ENCODE peak calls at places on chromosomes 5 and 9, in nine cellular contexts. R is heart left ventricle, C is A549, B is HCT116, V is stomach, T is tibial nerve, E is adrenal gland, G is transverse colon, Q is GM12891. A is an unnamed sample.

GRCh38 chr9:70409280-70409679 is 5.2 kb downstream of the KLF9 start:
- DNase-seq in R (no peak), C (no peak), B (no peak), V (no peak), T (no peak), E (no peak), G (no peak), Q (no peak), A (no peak)

GRCh38 chr9:124348831-124349230 is 66.4 kb downstream of the PSMB7 start:
- DNase-seq in R (no peak), C (no peak), B (no peak), V (no peak), T (peak; percentile 10), E (no peak), G (no peak), Q (no peak), A (no peak)

GRCh38 chr9:91113026-91113425 is 248.7 kb downstream of the AUH start:
- DNase-seq in R (no peak), C (no peak), B (no peak), V (no peak), T (no peak), E (no peak), G (no peak), Q (no peak), A (no peak)

GRCh38 chr9:96875460-96876142 is 21.3 kb upstream of the ZNF782 start:
- DNase-seq in R (peak; percentile 66), C (peak; percentile 89), B (peak; percentile 83), V (peak; percentile 70), T (no peak), E (peak; percentile 63), G (peak; percentile 74), Q (peak; percentile 46), A (peak; percentile 68)

GRCh38 chr5:124844371-124844770 is 97.9 kb upstream of the ZNF608 start:
- DNase-seq in R (no peak), C (no peak), B (no peak), V (no peak), T (no peak), E (no peak), G (no peak), Q (no peak), A (no peak)

GRCh38 chr5:72598461-72599433 is 91.5 kb upstream of the ZNF366 start:
- DNase-seq in R (no peak), C (no peak), B (no peak), V (no peak), T (no peak), E (peak; percentile 9), G (no peak), Q (no peak), A (peak; percentile 40)

GRCh38 chr5:59174248-59174844 is 591.5 kb downstream of the RAB3C start:
- DNase-seq in R (no peak), C (peak; percentile 38), B (peak; percentile 47), V (no peak), T (no peak), E (peak; percentile 42), G (no peak), Q (no peak), A (peak; percentile 40)

GRCh38 chr9:70285246-70285645 is 26.5 kb downstream of the SMC5 start:
- DNase-seq in R (no peak), C (no peak), B (no peak), V (no peak), T (no peak), E (peak; percentile 7), G (no peak), Q (no peak), A (no peak)

GRCh38 chr5:1801954-1802295 is 718 bp downstream of the NDUFS6 start:
- DNase-seq in R (no peak), C (peak; percentile 26), B (no peak), V (no peak), T (no peak), E (no peak), G (no peak), Q (no peak), A (no peak)

GRCh38 chr9:120265791-120266190 is 314.2 kb downstream of the CDK5RAP2 start:
- DNase-seq in R (peak; percentile 88), C (no peak), B (no peak), V (no peak), T (no peak), E (no peak), G (no peak), Q (no peak), A (no peak)

GRCh38 chr5:178249191-178249989 is 16.8 kb upstream of the PHYKPL start:
- DNase-seq in R (peak; percentile 72), C (no peak), B (no peak), V (no peak), T (no peak), E (no peak), G (no peak), Q (no peak), A (no peak)

GRCh38 chr5:78545406-78545805 is 103.2 kb downstream of the LHFPL2 start:
- DNase-seq in R (no peak), C (no peak), B (no peak), V (no peak), T (no peak), E (no peak), G (no peak), Q (no peak), A (no peak)

GRCh38 chr5:5304361-5305035 is 118.0 kb upstream of the ICE1 start:
- DNase-seq in R (no peak), C (no peak), B (no peak), V (no peak), T (no peak), E (no peak), G (no peak), Q (no peak), A (no peak)

GRCh38 chr5:90406466-90406865 is 3.1 kb downstream of the CETN3 start:
- DNase-seq in R (no peak), C (no peak), B (no peak), V (no peak), T (no peak), E (no peak), G (no peak), Q (no peak), A (no peak)

GRCh38 chr5:142152383-142152730 is 43.8 kb downstream of the NDFIP1 start:
- DNase-seq in R (no peak), C (no peak), B (peak; percentile 26), V (no peak), T (no peak), E (no peak), G (no peak), Q (no peak), A (no peak)

GRCh38 chr9:130284249-130284625 is 18.7 kb downstream of the HMCN2 start:
- DNase-seq in R (peak; percentile 8), C (no peak), B (no peak), V (no peak), T (no peak), E (no peak), G (no peak), Q (no peak), A (no peak)

GRCh38 chr5:159209438-159210305 is at the start of gene RNF145:
- DNase-seq in R (peak; percentile 93), C (peak; percentile 74), B (peak; percentile 68), V (peak; percentile 88), T (peak; percentile 69), E (peak; percentile 88), G (peak; percentile 89), Q (peak; percentile 62), A (peak; percentile 90)
- TF ChIP-seq POLR2A in R (no peak), C (peak; percentile 45), B (peak; percentile 50), V (no peak), T (peak; percentile 32), E (no peak), G (peak; percentile 54), Q (peak; percentile 64), A (peak; percentile 87)

GRCh38 chr5:95954716-95955115 is 6.9 kb downstream of the ELL2 start:
- DNase-seq in R (no peak), C (no peak), B (no peak), V (no peak), T (no peak), E (no peak), G (no peak), Q (no peak), A (no peak)

GRCh38 chr5:95949810-95950209 is 11.8 kb downstream of the ELL2 start:
- DNase-seq in R (no peak), C (no peak), B (no peak), V (no peak), T (no peak), E (no peak), G (no peak), Q (no peak), A (no peak)

GRCh38 chr5:95955996-95956899 is 5.4 kb downstream of the ELL2 start:
- DNase-seq in R (no peak), C (no peak), B (no peak), V (no peak), T (no peak), E (peak; percentile 21), G (no peak), Q (no peak), A (peak; percentile 25)

GRCh38 chr5:95953026-95953425 is 8.6 kb downstream of the ELL2 start:
- DNase-seq in R (no peak), C (no peak), B (no peak), V (no peak), T (no peak), E (no peak), G (no peak), Q (no peak), A (no peak)

GRCh38 chr5:95951916-95952315 is 9.7 kb downstream of the ELL2 start:
- DNase-seq in R (no peak), C (no peak), B (no peak), V (no peak), T (no peak), E (no peak), G (no peak), Q (no peak), A (no peak)
- TF ChIP-seq POLR2A in R (no peak), C (no peak), B (no peak), V (no peak), T (no peak), E (no peak), G (no peak), Q (no peak), A (no peak)

GRCh38 chr5:437281-437771 is 5.7 kb upstream of the EXOC3 start:
- DNase-seq in R (no peak), C (no peak), B (no peak), V (no peak), T (no peak), E (no peak), G (peak; percentile 5), Q (no peak), A (no peak)
- TF ChIP-seq POLR2A in R (no peak), C (no peak), B (no peak), V (no peak), T (no peak), E (no peak), G (no peak), Q (peak; percentile 50), A (no peak)

DNA sequence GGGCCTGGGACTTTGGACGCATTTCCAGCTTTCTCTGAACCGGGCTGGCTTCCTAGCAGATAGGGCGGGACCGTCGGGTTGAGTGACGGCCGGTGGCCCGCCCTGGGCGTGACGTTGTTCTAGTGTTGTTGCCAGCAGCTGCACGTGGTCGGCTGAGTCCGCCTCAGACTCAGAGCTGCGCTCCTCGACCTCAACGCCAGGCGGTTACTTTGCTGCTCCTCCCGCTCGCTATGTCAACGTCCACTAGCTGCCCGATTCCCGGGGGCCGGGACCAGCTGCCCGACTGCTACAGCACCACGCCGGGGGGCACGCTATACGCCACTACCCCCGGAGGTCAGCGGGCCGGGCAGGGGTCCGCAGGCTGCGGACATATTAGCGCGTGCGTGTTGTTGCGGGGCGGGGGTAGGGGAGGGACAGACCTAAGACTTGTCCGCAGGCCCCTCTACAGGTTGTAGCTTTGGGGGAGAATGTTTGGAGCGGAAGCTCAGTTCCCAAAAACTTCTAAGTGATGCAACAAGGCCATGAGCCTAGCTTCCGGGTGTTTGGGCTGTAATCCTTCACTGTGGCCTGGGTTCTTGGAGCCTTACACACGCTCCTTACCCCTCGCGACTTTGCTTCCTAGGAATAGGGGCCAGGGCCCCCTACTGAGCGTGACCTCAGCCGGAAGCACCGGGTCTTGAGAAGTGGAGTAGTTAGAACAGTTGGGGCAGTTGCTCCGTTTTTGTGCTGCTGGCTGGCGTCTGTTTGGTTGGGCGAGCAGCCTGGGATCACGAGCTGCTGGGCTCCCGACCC is at the start of gene EIF4EBP3:
- DNase-seq in R (peak; percentile 98), C (peak; percentile 87), B (peak; percentile 61), V (peak; percentile 98), T (peak; percentile 94), E (peak; percentile 99), G (peak; percentile 98), Q (peak; percentile 88), A (peak; percentile 97)
- TF ChIP-seq POLR2A in R (no peak), C (no peak), B (no peak), V (no peak), T (peak; percentile 69), E (peak; percentile 74), G (peak; percentile 94), Q (peak; percentile 72), A (peak; percentile 50)

A was measured in erythroblast.